ENCODE peak calls at places on chromosomes 4 and X, in four cellular contexts. Y is fibroblast of lung; C is hepatocyte; H is CD8-positive, alpha-beta memory T cell. Z is an unnamed sample.

GRCh38 chr4:129446074-129446473 is 350.1 kb downstream of the C4orf33 start:
- DNase-seq in C (no peak), H (no peak), Y (no peak), Z (no peak)

GRCh38 chrX:17242470-17242869 is 132.5 kb upstream of the NHS start:
- DNase-seq in H (peak; percentile 1), Y (peak; percentile 69), C (peak; percentile 62), Z (no peak)

GRCh38 chr4:183876268-183876934 is 28.7 kb upstream of the STOX2 start:
- DNase-seq in Y (peak; percentile 95), C (peak; percentile 70), H (no peak), Z (no peak)

GRCh38 chrX:133594156-133594555 is 178.9 kb upstream of the GPC4 start:
- DNase-seq in Y (no peak), C (no peak), H (no peak), Z (no peak)

GRCh38 chr4:25638221-25638601 is 17.4 kb upstream of the SLC34A2 start:
- DNase-seq in H (no peak), C (no peak), Y (no peak), Z (no peak)

GRCh38 chr4:4860803-4861591 is 1.5 kb downstream of the MSX1 start:
- DNase-seq in Y (no peak), C (peak; percentile 53), H (no peak), Z (no peak)

GRCh38 chr4:155419266-155419665 is 42.5 kb upstream of the MAP9 start:
- DNase-seq in Y (peak; percentile 64), C (no peak), H (no peak), Z (no peak)

GRCh38 chr4:183468210-183469095 is 24.0 kb downstream of the CDKN2AIP start:
- DNase-seq in H (no peak), C (peak; percentile 23), Y (peak; percentile 34), Z (no peak)

GRCh38 chr4:145535202-145535601 is 53.5 kb downstream of the SMAD1 start:
- DNase-seq in H (no peak), Y (no peak), C (no peak), Z (no peak)

GRCh38 chr4:146269228-146269653 is 54.9 kb downstream of the REELD1 start:
- DNase-seq in H (no peak), Y (no peak), C (no peak), Z (no peak)

GRCh38 chrX:153379508-153379907 is 21.6 kb downstream of the PNMA6E start:
- DNase-seq in C (no peak), H (no peak), Y (no peak), Z (no peak)

GRCh38 chrX:153379971-153380581 is 21.1 kb downstream of the PNMA6E start:
- DNase-seq in H (no peak), Y (no peak), C (no peak), Z (no peak)

GRCh38 chrX:153378607-153379006 is 22.5 kb downstream of the PNMA6E start:
- DNase-seq in H (no peak), C (no peak), Y (no peak), Z (no peak)

GRCh38 chrX:153381684-153382532 is 19.2 kb downstream of the PNMA6E start:
- DNase-seq in C (peak; percentile 75), H (peak; percentile 16), Y (peak; percentile 92), Z (peak; percentile 14)

GRCh38 chrX:153380691-153381090 is 20.5 kb downstream of the PNMA6E start:
- DNase-seq in H (no peak), C (no peak), Y (no peak), Z (no peak)
- H3K27me3 ChIP-seq in H (no peaks in the 10 kb centered on the region), C (no peaks in the 10 kb centered on the region), Y (no peaks in the 10 kb centered on the region), Z (no peaks in the 10 kb centered on the region)

DNA sequence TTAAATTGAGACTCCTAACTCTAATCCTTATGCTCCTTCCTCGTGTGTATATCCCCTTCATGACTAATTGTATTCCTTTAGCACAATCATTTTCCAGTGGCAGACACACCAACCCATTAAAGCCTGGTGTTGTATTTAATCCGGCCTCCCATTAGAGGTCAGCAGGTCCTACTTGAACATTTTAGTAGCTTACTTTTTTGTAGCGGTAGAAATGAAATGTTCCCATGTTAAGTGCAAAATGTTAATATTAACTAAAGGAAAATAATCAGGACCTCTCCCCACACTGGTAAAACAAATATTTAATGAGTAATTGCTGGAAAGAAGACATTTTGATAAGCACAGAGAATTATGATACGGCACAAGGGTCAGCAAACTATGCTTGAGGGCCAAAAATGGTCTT is 3.4 kb downstream of the RAB33B start:
- DNase-seq in Y (no peak), C (no peak), H (no peak), Z (no peak)
- H3K4me1 ChIP-seq in Y (peaks cover 6% of the 10 kb centered on the region), C (peaks cover 30% of the 10 kb centered on the region), H (peaks cover 48% of the 10 kb centered on the region), Z (peaks cover 32% of the 10 kb centered on the region)

GRCh38 chrX:70498129-70498528 is 53.5 kb downstream of the DLG3 start:
- DNase-seq in Y (no peak), C (no peak), H (no peak), Z (no peak)
- H3K36me3 ChIP-seq in Y (peaks cover 2% of the 10 kb centered on the region), C (no peaks in the 10 kb centered on the region), H (no peaks in the 10 kb centered on the region), Z (no peaks in the 10 kb centered on the region)

DNA sequence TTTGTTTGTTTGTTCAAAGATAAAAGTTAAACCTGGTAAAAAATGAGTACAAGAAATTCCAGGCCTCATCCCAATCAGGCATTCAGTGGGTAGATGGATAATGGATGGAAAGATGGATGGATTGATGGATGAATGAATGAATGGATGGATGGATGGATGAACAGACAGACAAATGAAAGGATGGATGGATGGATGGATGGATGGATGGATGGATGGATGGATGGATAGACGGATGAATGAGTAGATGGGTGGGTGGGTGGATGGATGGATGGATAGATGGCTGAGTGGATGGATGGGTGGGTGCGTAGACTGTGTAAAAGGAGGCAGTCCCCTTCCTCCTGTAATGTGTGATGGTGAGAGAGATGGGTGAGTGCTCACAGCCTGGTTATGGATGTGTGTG is 206.7 kb downstream of the FRMPD4 start:
- DNase-seq in H (no peak), C (no peak), Y (no peak), Z (no peak)
- H3K27me3 ChIP-seq in H (no peaks in the 10 kb centered on the region), C (no peaks in the 10 kb centered on the region), Y (no peaks in the 10 kb centered on the region), Z (no peaks in the 10 kb centered on the region)

DNA sequence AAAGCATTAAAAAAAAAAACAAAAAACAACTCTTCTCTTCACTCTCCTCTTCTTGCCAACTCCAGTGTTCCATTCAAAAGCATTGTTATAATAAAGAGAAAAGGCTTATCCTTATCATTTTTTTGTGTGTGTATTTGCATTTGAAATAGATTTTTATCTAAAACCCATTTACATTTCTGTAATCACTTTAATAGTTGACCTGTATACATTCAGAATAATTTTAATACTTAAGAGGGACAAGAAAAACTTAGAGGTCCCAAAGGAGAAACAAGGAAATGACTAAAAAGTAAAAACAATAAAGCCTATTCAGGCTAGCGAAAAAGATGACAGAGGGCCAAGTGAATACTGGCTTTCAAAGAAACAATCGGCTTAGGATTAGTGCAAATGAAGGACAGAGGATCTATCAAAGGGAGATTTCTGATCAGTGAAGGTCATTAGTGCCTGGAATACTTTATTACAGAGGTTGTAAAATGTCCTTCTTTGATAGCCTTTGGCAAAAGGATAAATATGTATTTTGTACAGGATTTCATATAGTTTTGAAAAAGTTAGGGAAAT is 808.3 kb downstream of the RPA4 start:
- DNase-seq in C (no peak), H (no peak), Y (no peak), Z (no peak)
- H3K4me1 ChIP-seq in C (no peaks in the 10 kb centered on the region), H (no peaks in the 10 kb centered on the region), Y (no peaks in the 10 kb centered on the region), Z (no peaks in the 10 kb centered on the region)

DNA sequence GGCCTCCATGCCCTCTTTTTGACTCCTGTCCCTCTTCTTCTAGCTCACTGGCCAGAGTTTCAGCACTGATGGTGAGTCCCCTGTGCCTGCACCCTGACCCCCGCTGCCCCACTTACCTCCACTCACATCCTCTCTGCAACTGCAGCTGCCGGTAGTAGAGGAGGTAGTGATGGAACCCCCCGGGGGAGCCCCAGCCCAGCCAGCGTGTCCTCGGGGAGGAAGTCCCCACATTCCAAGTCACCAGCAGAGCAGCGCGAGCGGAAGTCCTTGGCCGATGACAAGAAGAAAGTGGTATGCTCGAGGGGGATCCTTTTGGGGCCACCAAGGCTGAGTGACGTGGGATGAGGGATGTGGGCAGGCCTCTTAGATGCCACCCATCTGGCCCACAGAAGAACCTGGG is 5.8 kb downstream of the ARAF start:
- DNase-seq in Y (no peak), H (no peak), C (no peak), Z (no peak)
- H3K36me3 ChIP-seq in Y (peaks cover 3% of the 10 kb centered on the region), H (peaks cover 42% of the 10 kb centered on the region), C (no peaks in the 10 kb centered on the region), Z (peaks cover 82% of the 10 kb centered on the region)